ENCODE peak calls at places on chromosomes 3 and 15, in seven cellular contexts. O is Peyer's patch, Q is left lung, U is colonic mucosa, K is endothelial cell of umbilical vein, I is heart left ventricle, C is pancreas. X is an unnamed sample. For H3K4me1, the result is how much of the 10 kb centered on the place peaks cover.

GRCh38 chr3:124768812-124769211 is 38.6 kb downstream of the UMPS start:
- DNase-seq in O (no peak), Q (no peak), U (peak), K (no peak), I (no peak), C (peak), X (no peak)

GRCh38 chr3:13039286-13039896 is 33.8 kb downstream of the IQSEC1 start:
- DNase-seq in O (no peak), Q (no peak), U (no peak), K (no peak), I (no peak), C (no peak), X (no peak)

GRCh38 chr3:157073810-157074209 is 86.1 kb downstream of the CCNL1 start:
- DNase-seq in O (no peak), Q (no peak), U (no peak), K (peak), I (no peak), C (no peak), X (no peak)

GRCh38 chr15:65377105-65377975 is 462 bp downstream of the IGDCC3 start:
- DNase-seq in O (no peak), Q (no peak), U (no peak), K (peak), I (no peak), C (peak), X (peak)

GRCh38 chr3:145272684-145273083 is 888.3 kb downstream of the PLOD2 start:
- DNase-seq in O (no peak), Q (no peak), U (no peak), K (no peak), I (no peak), C (no peak), X (no peak)

GRCh38 chr3:149468504-149469212 is 5.8 kb upstream of the TM4SF4 start:
- DNase-seq in O (no peak), Q (no peak), U (no peak), K (peak), I (no peak), C (no peak), X (no peak)

GRCh38 chr15:71440479-71441071 is 325.3 kb downstream of the THSD4 start:
- DNase-seq in O (no peak), Q (no peak), U (no peak), K (peak), I (no peak), C (no peak), X (peak)

GRCh38 chr15:80109388-80109787 is 43.4 kb upstream of the FAH start:
- DNase-seq in O (no peak), Q (no peak), U (no peak), K (no peak), I (no peak), C (no peak), X (no peak)

GRCh38 chr3:177300039-177300833 is 103.0 kb upstream of the TBL1XR1 start:
- DNase-seq in O (no peak), Q (peak), U (peak), K (peak), I (peak), C (no peak), X (no peak)

GRCh38 chr15:33656090-33656670 is 312.1 kb upstream of the CHRM5 start:
- DNase-seq in O (no peak), Q (no peak), U (no peak), K (no peak), I (no peak), C (no peak), X (no peak)

GRCh38 chr3:194058189-194058571 is 77.8 kb upstream of the HES1 start:
- DNase-seq in O (peak), Q (peak), U (peak), K (peak), I (peak), C (peak), X (peak)

GRCh38 chr15:47466357-47466756 is 250.9 kb upstream of the SEMA6D start:
- DNase-seq in O (no peak), Q (no peak), U (no peak), K (peak), I (no peak), C (no peak), X (no peak)

GRCh38 chr15:87492321-87492720 is 764.2 kb downstream of the NTRK3 start:
- DNase-seq in O (no peak), Q (no peak), U (no peak), K (no peak), I (no peak), C (no peak), X (no peak)

GRCh38 chr3:125116311-125117069 is 60.7 kb upstream of the HEG1 start:
- DNase-seq in O (no peak), Q (no peak), U (no peak), K (no peak), I (peak), C (no peak), X (no peak)

GRCh38 chr15:55284461-55284860 is 5.2 kb downstream of the RAB27A start:
- DNase-seq in O (no peak), Q (no peak), U (no peak), K (no peak), I (no peak), C (no peak), X (no peak)

GRCh38 chr3:142028174-142028833 is 121.0 kb downstream of the TFDP2 start:
- DNase-seq in O (peak), Q (no peak), U (peak), K (peak), I (no peak), C (no peak), X (peak)

GRCh38 chr15:25849431-25849921 is 13.7 kb downstream of the ATP10A start:
- DNase-seq in O (no peak), Q (no peak), U (no peak), K (no peak), I (no peak), C (no peak), X (peak)

GRCh38 chr3:133494469-133494868 is 79.0 kb upstream of the CDV3 start:
- DNase-seq in O (no peak), Q (no peak), U (no peak), K (no peak), I (no peak), C (no peak), X (no peak)

GRCh38 chr3:150222646-150223045 is 185.5 kb upstream of the TSC22D2 start:
- DNase-seq in O (no peak), Q (no peak), U (no peak), K (no peak), I (no peak), C (no peak), X (no peak)

GRCh38 chr3:63656791-63657190 is 4.3 kb downstream of the SNTN start:
- DNase-seq in O (no peak), Q (no peak), U (no peak), K (no peak), I (no peak), C (no peak), X (no peak)

GRCh38 chr3:127542441-127542952 is 48.0 kb downstream of the TPRA1 start:
- DNase-seq in O (no peak), Q (peak), U (peak), K (no peak), I (no peak), C (peak), X (no peak)

GRCh38 chr3:119175869-119176756 is 2.7 kb downstream of the UPK1B start:
- DNase-seq in O (no peak), Q (no peak), U (peak), K (no peak), I (no peak), C (no peak), X (no peak)

GRCh38 chr15:29687939-29688884 is 134.1 kb downstream of the TJP1 start:
- DNase-seq in O (no peak), Q (no peak), U (peak), K (no peak), I (no peak), C (no peak), X (no peak)

GRCh38 chr15:48029656-48030055 is 91.1 kb upstream of the SLC24A5 start:
- DNase-seq in O (no peak), Q (no peak), U (no peak), K (no peak), I (no peak), C (no peak), X (no peak)

GRCh38 chr15:42036112-42036905 is 15.5 kb upstream of the PLA2G4E start:
- DNase-seq in O (no peak), Q (no peak), U (no peak), K (no peak), I (no peak), C (no peak), X (no peak)

GRCh38 chr15:60444289-60444912 is 34.5 kb downstream of the ICE2 start:
- DNase-seq in O (no peak), Q (no peak), U (no peak), K (peak), I (no peak), C (no peak), X (no peak)

GRCh38 chr15:29433050-29433318 is 163.4 kb upstream of the NSMCE3 start:
- DNase-seq in O (no peak), Q (no peak), U (no peak), K (no peak), I (no peak), C (no peak), X (no peak)

GRCh38 chr3:176953106-176954080 is 243.9 kb downstream of the TBL1XR1 start:
- DNase-seq in O (no peak), Q (no peak), U (peak), K (no peak), I (peak), C (no peak), X (no peak)

GRCh38 chr3:196966526-196967401 is 1.9 kb downstream of the PIGZ start:
- DNase-seq in O (no peak), Q (no peak), U (no peak), K (no peak), I (no peak), C (no peak), X (no peak)

GRCh38 chr15:29476503-29477080 is 207.0 kb upstream of the NSMCE3 start:
- DNase-seq in O (no peak), Q (no peak), U (no peak), K (no peak), I (no peak), C (no peak), X (no peak)

GRCh38 chr3:139110072-139110830 is 65.6 kb upstream of the PRR23C start:
- DNase-seq in O (no peak), Q (no peak), U (peak), K (no peak), I (peak), C (no peak), X (no peak)

GRCh38 chr15:51536965-51537574 is 85.5 kb downstream of the DMXL2 start:
- DNase-seq in O (no peak), Q (no peak), U (no peak), K (peak), I (no peak), C (no peak), X (no peak)

GRCh38 chr15:57302640-57303257 is 73.6 kb upstream of the CGNL1 start:
- DNase-seq in O (no peak), Q (no peak), U (no peak), K (no peak), I (no peak), C (no peak), X (no peak)

GRCh38 chr3:142858043-142858442 is 30.8 kb downstream of the PCOLCE2 start:
- DNase-seq in O (no peak), Q (no peak), U (no peak), K (no peak), I (no peak), C (no peak), X (no peak)

GRCh38 chr3:81886081-81886480 is 124.6 kb upstream of the GBE1 start:
- DNase-seq in O (no peak), Q (no peak), U (no peak), K (no peak), I (no peak), C (no peak), X (no peak)

GRCh38 chr3:126468028-126468891 is 7.4 kb downstream of the ZXDC start:
- DNase-seq in O (no peak), Q (peak), U (no peak), K (no peak), I (no peak), C (peak), X (no peak)
- H3K4me1 ChIP-seq in O (under half), Q (under half), U (under half), K (under half), I (under half), C (under half), X (under half)

GRCh38 chr3:123695731-123696640 is 111.1 kb upstream of the HACD2 start:
- DNase-seq in O (no peak), Q (no peak), U (no peak), K (peak), I (no peak), C (no peak), X (peak)

GRCh38 chr3:123698813-123699212 is 114.0 kb upstream of the HACD2 start:
- DNase-seq in O (no peak), Q (no peak), U (no peak), K (no peak), I (no peak), C (no peak), X (no peak)

GRCh38 chr3:123695152-123695551 is 110.3 kb upstream of the HACD2 start:
- DNase-seq in O (no peak), Q (no peak), U (no peak), K (peak), I (no peak), C (no peak), X (peak)

GRCh38 chr3:123694377-123695147 is 109.7 kb upstream of the HACD2 start:
- DNase-seq in O (no peak), Q (no peak), U (no peak), K (peak), I (no peak), C (no peak), X (no peak)

DNA sequence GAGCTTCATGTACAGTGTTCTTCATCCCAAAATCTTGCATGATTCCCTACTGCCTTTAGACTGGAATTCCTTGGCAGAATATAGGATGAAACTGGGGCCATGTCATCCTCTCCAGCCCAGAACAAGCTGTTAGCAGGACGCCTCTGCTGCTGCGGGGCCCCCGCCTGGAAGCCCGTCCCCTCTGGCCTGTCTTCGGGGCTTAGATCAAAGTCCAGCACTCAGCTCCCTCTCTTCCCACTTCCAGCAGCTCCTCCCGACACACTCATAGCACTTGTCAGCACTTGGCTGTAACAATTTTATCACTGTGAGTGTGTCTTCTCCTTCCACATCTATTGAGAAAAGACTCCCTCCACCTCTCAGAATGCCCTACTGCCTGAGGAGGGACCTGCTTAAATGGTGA is 111.9 kb upstream of the HACD2 start:
- DNase-seq in O (no peak), Q (no peak), U (no peak), K (no peak), I (no peak), C (no peak), X (no peak)
- H3K4me1 ChIP-seq in O (half or more), Q (under half), U (under half), K (under half), I (under half), C (under half), X (under half)

GRCh38 chr3:30614373-30614772 is 8.0 kb downstream of the TGFBR2 start:
- DNase-seq in O (no peak), Q (no peak), U (no peak), K (no peak), I (no peak), C (no peak), X (no peak)

GRCh38 chr3:30611613-30612421 is 5.4 kb downstream of the TGFBR2 start:
- DNase-seq in O (no peak), Q (no peak), U (no peak), K (no peak), I (no peak), C (no peak), X (no peak)

GRCh38 chr3:30613135-30613825 is 6.9 kb downstream of the TGFBR2 start:
- DNase-seq in O (no peak), Q (no peak), U (no peak), K (no peak), I (no peak), C (no peak), X (no peak)

GRCh38 chr3:30610702-30611410 is 4.5 kb downstream of the TGFBR2 start:
- DNase-seq in O (no peak), Q (no peak), U (no peak), K (no peak), I (no peak), C (no peak), X (no peak)

DNA sequence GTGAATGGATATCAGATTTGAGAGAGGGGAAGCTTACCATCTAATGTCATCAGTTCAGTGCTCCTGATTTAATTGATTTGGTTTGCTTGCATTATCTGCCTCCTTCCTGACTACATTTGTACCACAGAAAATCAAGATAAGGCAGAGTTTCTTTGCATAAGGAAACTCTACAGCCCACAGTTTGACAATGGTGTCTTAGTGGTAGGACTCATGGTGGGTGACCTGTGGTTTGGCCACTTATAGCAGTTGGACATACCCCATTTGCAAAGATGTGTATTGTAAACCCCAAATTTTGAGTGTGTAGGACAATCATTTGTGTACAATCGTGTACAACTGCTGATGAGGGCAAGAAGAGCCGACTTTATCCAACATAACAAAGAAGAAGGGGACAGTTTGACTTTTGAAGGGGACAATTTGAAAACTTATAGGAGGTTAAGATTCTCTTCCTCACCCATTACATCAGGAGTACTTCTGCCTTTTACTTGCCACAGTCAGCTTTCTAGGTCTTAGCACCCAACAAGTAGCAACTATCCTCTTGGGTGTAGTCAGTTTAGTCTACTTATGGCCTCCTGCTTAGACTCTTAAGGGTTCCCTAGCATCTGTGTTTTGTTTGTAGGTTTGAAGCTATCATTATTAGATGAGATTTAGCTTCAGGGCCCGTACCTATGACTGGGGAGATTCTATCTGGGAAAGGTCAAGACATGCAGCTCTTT is 6.2 kb downstream of the TGFBR2 start:
- DNase-seq in O (no peak), Q (no peak), U (no peak), K (no peak), I (no peak), C (no peak), X (no peak)
- H3K4me1 ChIP-seq in O (under half), Q (under half), U (under half), K (half or more), I (half or more), C (under half), X (under half)

DNA sequence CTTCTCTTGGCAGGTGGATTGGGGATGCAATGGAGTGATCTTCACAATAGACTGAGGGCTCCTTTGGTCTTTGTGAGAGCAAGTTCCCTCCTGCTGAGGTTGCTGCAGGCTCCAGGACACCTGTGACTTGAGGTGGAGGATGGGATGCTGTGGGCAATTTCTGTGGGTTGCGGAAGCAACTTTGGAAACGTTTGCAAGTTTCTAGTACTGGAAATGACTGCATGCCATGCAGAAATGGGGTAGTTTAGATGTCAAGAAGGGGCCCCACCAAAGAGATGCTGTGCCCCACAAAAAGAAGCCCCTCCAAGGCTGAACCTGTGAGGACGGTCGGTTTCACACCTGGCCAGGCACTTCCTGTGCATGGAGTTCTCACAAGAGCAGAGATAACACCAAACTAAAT is 80.4 kb upstream of the XCR1 start:
- DNase-seq in O (peak), Q (no peak), U (no peak), K (no peak), I (no peak), C (no peak), X (no peak)
- H3K4me1 ChIP-seq in O (under half), Q (under half), U (under half), K (under half), I (under half), C (under half), X (under half)

GRCh38 chr3:152192936-152193672 is 75.6 kb upstream of the MBNL1 start:
- DNase-seq in O (no peak), Q (no peak), U (no peak), K (no peak), I (no peak), C (no peak), X (no peak)

GRCh38 chr3:152196782-152197181 is 71.9 kb upstream of the MBNL1 start:
- DNase-seq in O (no peak), Q (no peak), U (no peak), K (no peak), I (no peak), C (no peak), X (no peak)

GRCh38 chr3:152195206-152195605 is 73.5 kb upstream of the MBNL1 start:
- DNase-seq in O (no peak), Q (no peak), U (no peak), K (no peak), I (no peak), C (no peak), X (no peak)

GRCh38 chr3:152192050-152192449 is 76.7 kb upstream of the MBNL1 start:
- DNase-seq in O (peak), Q (no peak), U (no peak), K (no peak), I (no peak), C (no peak), X (no peak)

GRCh38 chr3:152193673-152194267 is 75.0 kb upstream of the MBNL1 start:
- DNase-seq in O (peak), Q (no peak), U (no peak), K (no peak), I (no peak), C (no peak), X (no peak)
- H3K4me1 ChIP-seq in O (under half), Q (under half), U (under half), K (under half), I (under half), C (under half), X (under half)

X was measured in HAP-1.